ENCODE peak calls at places on chromosomes 7 and 10, in eight cellular contexts. X is psoas muscle, K is GM12878, F is lower lobe of right lung, C is astrocyte, D is PC-9, P is uterus, H is dorsolateral prefrontal cortex. N is an unnamed sample.

GRCh38 chr10:5546891-5547683 is 22.3 kb downstream of the CALML3 start:
- DNase-seq in X (no peak), K (no peak), F (peak; percentile 70), C (peak; percentile 58), D (peak; percentile 92), P (peak; percentile 19), H (peak; percentile 15), N (no peak)

GRCh38 chr7:127792528-127793342 is 140.7 kb downstream of the SND1 start:
- DNase-seq in X (no peak), K (no peak), F (no peak), C (no peak), D (no peak), P (no peak), H (no peak), N (no peak)

GRCh38 chr10:10849306-10849705 is 168.4 kb upstream of the CELF2 start:
- DNase-seq in X (no peak), K (no peak), F (no peak), C (no peak), D (no peak), P (no peak), H (no peak), N (no peak)

GRCh38 chr10:54402576-54402975 is 398.5 kb downstream of the PCDH15 start:
- DNase-seq in X (no peak), K (no peak), F (no peak), C (peak; percentile 1), D (no peak), P (no peak), H (no peak), N (no peak)

GRCh38 chr7:27156901-27157716 is 634 bp upstream of the HOXA7 start:
- DNase-seq in X (peak; percentile 56), K (no peak), F (no peak), C (no peak), D (no peak), P (peak; percentile 49), H (no peak), N (no peak)

GRCh38 chr7:88312061-88312663 is 5.5 kb upstream of the STEAP4 start:
- DNase-seq in X (peak; percentile 89), K (no peak), F (no peak), C (peak; percentile 35), D (no peak), P (peak; percentile 48), H (no peak), N (no peak)

GRCh38 chr10:44933117-44933450 is 21.9 kb downstream of the TMEM72 start:
- DNase-seq in X (no peak), K (no peak), F (no peak), C (no peak), D (no peak), P (no peak), H (no peak), N (no peak)

GRCh38 chr10:84540617-84541288 is 212.4 kb downstream of the CCSER2 start:
- DNase-seq in X (peak; percentile 73), K (no peak), F (peak; percentile 74), C (peak; percentile 31), D (no peak), P (peak; percentile 24), H (peak; percentile 57), N (no peak)

GRCh38 chr10:51321968-51322367 is 247.7 kb downstream of the PRKG1 start:
- DNase-seq in X (no peak), K (no peak), F (no peak), C (no peak), D (no peak), P (no peak), H (no peak), N (no peak)

GRCh38 chr7:55077581-55078410 is 59.0 kb downstream of the EGFR start:
- DNase-seq in X (no peak), K (no peak), F (no peak), C (no peak), D (no peak), P (no peak), H (no peak), N (no peak)

GRCh38 chr7:47803846-47804245 is 144.4 kb downstream of the PKD1L1 start:
- DNase-seq in X (no peak), K (no peak), F (no peak), C (no peak), D (no peak), P (no peak), H (no peak), N (no peak)

GRCh38 chr7:112422842-112423496 is 27.3 kb upstream of the IFRD1 start:
- DNase-seq in X (peak; percentile 90), K (no peak), F (peak; percentile 73), C (peak; percentile 84), D (peak; percentile 97), P (peak; percentile 62), H (peak; percentile 46), N (peak; percentile 9)

GRCh38 chr10:99660662-99661369 is 1.5 kb downstream of the ENTPD7 start:
- DNase-seq in X (no peak), K (no peak), F (no peak), C (peak; percentile 12), D (no peak), P (no peak), H (no peak), N (no peak)

GRCh38 chr7:143375298-143376034 is 5.7 kb upstream of the ZYX start:
- DNase-seq in X (no peak), K (no peak), F (no peak), C (no peak), D (no peak), P (no peak), H (no peak), N (no peak)

GRCh38 chr7:149109969-149110368 is 16.2 kb downstream of the ZNF425 start:
- DNase-seq in X (no peak), K (no peak), F (no peak), C (no peak), D (no peak), P (no peak), H (no peak), N (no peak)

GRCh38 chr7:14754631-14755030 is 147.9 kb downstream of the DGKB start:
- DNase-seq in X (no peak), K (no peak), F (no peak), C (peak; percentile 59), D (no peak), P (no peak), H (no peak), N (no peak)

DNA sequence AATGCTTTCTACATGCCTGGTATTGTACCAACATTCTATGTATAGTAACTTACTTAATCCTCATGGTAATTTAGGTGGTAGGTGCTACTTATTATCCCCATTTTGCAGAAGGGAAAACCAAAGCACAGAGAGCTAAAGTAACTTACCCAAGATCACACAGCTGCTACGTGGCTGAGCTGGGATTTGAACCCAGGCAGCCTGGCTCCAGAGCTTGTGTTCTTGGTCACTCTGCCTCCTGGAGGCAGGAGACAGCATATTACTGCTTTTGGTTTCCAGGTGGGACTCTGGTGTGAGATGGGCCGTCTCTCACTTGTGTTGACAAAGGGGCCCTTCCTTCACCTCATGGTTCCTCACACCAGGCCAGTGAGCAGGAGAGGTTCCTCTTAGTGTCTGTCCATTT is 79.8 kb upstream of the PPIF start:
- DNase-seq in X (no peak), K (no peak), F (no peak), C (no peak), D (no peak), P (no peak), H (no peak), N (no peak)
- H3K27ac ChIP-seq in X (peak overlapping the region; percentile 73), K (peak overlapping the region; percentile 91), F (peak overlapping the region; percentile 88), C (peak overlapping the region; percentile 87), D (no peak overlapping the region), P (peak overlapping the region; percentile 73), H (peak overlapping the region; percentile 84), N (peak overlapping the region; percentile 86)

DNA sequence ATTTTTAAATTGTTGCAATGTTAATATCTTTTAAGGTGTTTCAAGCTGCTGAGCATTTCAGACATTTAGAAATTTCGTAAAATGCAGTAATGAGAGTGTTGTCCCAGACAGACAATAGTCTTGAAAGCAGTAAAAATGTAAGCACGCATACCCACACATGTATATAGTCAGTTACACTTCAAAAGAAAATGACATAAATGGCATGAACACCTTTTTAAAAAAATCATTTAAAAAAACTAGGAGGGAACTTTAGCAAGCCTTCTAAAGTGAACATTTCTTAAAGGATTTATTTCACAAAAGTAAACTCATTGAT is 51.0 kb downstream of the CPED1 start:
- DNase-seq in X (no peak), K (no peak), F (no peak), C (no peak), D (no peak), P (no peak), H (no peak), N (no peak)
- H3K27ac ChIP-seq in X (no peak overlapping the region), K (no peak overlapping the region), F (no peak overlapping the region), C (no peak overlapping the region), D (no peak overlapping the region), P (peak overlapping the region; percentile 39), H (no peak overlapping the region), N (no peak overlapping the region)

GRCh38 chr7:73985737-73986141 is 42.2 kb upstream of the ELN start:
- DNase-seq in X (peak; percentile 36), K (no peak), F (no peak), C (no peak), D (no peak), P (no peak), H (no peak), N (no peak)

GRCh38 chr7:73984481-73985205 is 43.3 kb upstream of the ELN start:
- DNase-seq in X (peak; percentile 19), K (no peak), F (no peak), C (no peak), D (no peak), P (no peak), H (no peak), N (no peak)

GRCh38 chr7:73980206-73980605 is 47.8 kb upstream of the ELN start:
- DNase-seq in X (peak; percentile 10), K (no peak), F (peak; percentile 6), C (no peak), D (no peak), P (no peak), H (no peak), N (no peak)

GRCh38 chr7:73986158-73986631 is 41.8 kb upstream of the ELN start:
- DNase-seq in X (peak; percentile 63), K (no peak), F (no peak), C (no peak), D (no peak), P (no peak), H (no peak), N (no peak)

DNA sequence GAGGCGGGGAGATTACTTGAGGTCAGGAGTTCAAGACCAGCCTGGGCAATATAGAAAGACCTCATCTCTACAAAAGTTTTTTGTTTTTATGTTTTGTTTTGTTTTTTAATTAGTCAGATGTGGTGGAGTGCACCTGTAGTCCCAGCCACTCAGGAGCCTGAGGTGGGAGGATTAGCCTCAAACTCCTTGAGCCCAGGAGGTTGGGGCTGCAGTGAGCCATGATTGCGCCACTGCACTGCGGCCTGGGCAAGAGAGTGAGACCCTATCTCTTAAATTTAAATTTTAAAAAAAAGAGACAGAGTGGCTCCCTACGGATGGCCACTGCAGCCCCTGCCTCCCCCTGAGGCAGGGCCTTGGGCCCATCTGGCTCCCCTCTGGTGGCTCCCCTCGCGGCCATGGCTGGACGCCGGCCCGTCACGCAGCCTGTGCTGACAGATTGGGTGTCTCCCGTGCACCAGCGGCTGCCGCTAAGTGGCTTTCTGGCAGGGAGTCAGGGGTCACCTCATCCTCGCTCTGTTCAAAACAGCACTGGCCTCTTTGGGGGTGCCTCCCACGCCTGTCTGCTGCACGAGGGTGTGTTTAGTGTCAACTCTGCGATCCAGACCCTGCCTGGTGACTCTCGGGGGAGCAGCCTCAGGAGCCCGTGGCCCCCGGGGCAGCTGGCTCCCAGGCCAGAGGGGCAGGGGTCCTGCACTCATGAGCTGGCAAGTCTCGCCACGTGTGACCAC is 44.4 kb upstream of the ELN start:
- DNase-seq in X (peak; percentile 46), K (no peak), F (peak; percentile 46), C (no peak), D (no peak), P (no peak), H (no peak), N (no peak)
- H3K27ac ChIP-seq in X (no peak overlapping the region), K (no peak overlapping the region), F (no peak overlapping the region), C (no peak overlapping the region), D (no peak overlapping the region), P (no peak overlapping the region), H (no peak overlapping the region), N (no peak overlapping the region)

GRCh38 chr10:30493609-30494530 is 59.9 kb downstream of the MAP3K8 start:
- DNase-seq in X (peak; percentile 65), K (no peak), F (peak; percentile 80), C (peak; percentile 42), D (peak; percentile 63), P (peak; percentile 21), H (peak; percentile 35), N (no peak)
- H3K27ac ChIP-seq in X (no peak overlapping the region), K (peak overlapping the region; percentile 87), F (peak overlapping the region; percentile 48), C (no peak overlapping the region), D (no peak overlapping the region), P (no peak overlapping the region), H (no peak overlapping the region), N (peak overlapping the region; percentile 29)

N was measured in substantia nigra.